ENCODE peak calls at places on chromosomes 7 and 10, in nine cellular contexts. I, O, U, B, Z, L, R, S and J are unnamed samples.

GRCh38 chr7:40579401-40579800 is 444.6 kb downstream of the SUGCT start:
- DNase-seq in I (peak), O (peak), U (no peak), B (peak), Z (no peak), L (no peak), R (no peak), S (no peak), J (peak)

GRCh38 chr7:111877931-111878330 is 315.6 kb upstream of the IMMP2L start:
- DNase-seq in I (no peak), O (no peak), U (no peak), B (no peak), Z (no peak), L (no peak), R (no peak), S (no peak), J (no peak)

GRCh38 chr10:130737622-130738021 is 573.9 kb downstream of the TCERG1L start:
- DNase-seq in I (no peak), O (peak), U (no peak), B (no peak), Z (no peak), L (no peak), R (no peak), S (no peak), J (no peak)

GRCh38 chr10:42990721-42991441 is 86.0 kb upstream of the RET start:
- DNase-seq in I (no peak), O (no peak), U (no peak), B (no peak), Z (peak), L (no peak), R (peak), S (no peak), J (no peak)

GRCh38 chr10:2979267-2979660 is 88.1 kb upstream of the PFKP start:
- DNase-seq in I (peak), O (peak), U (no peak), B (peak), Z (no peak), L (peak), R (no peak), S (no peak), J (peak)

GRCh38 chr10:119233123-119233820 is 25.9 kb downstream of the GRK5 start:
- DNase-seq in I (no peak), O (no peak), U (no peak), B (no peak), Z (no peak), L (peak), R (no peak), S (no peak), J (no peak)

GRCh38 chr7:121391686-121392085 is 4.4 kb downstream of the FAM3C start:
- DNase-seq in I (no peak), O (no peak), U (no peak), B (no peak), Z (no peak), L (no peak), R (no peak), S (no peak), J (no peak)

GRCh38 chr7:16428182-16428581 is 6.8 kb upstream of the CRPPA start:
- DNase-seq in I (no peak), O (no peak), U (no peak), B (no peak), Z (no peak), L (no peak), R (no peak), S (no peak), J (no peak)

GRCh38 chr10:119871881-119872609 is 598 bp downstream of the MCMBP start:
- DNase-seq in I (peak), O (peak), U (no peak), B (peak), Z (peak), L (peak), R (peak), S (no peak), J (peak)

GRCh38 chr10:26437637-26438461 is at the start of gene APBB1IP:
- DNase-seq in I (peak), O (no peak), U (no peak), B (peak), Z (no peak), L (peak), R (no peak), S (no peak), J (peak)

GRCh38 chr10:57759777-57760176 is 507.9 kb downstream of the IPMK start:
- DNase-seq in I (no peak), O (no peak), U (no peak), B (no peak), Z (no peak), L (no peak), R (no peak), S (no peak), J (no peak)

GRCh38 chr10:97584060-97584797 is at the start of gene HOGA1:
- DNase-seq in I (peak), O (peak), U (no peak), B (peak), Z (peak), L (peak), R (no peak), S (peak), J (peak)

GRCh38 chr7:78020874-78021249 is 222.3 kb downstream of the PHTF2 start:
- DNase-seq in I (peak), O (peak), U (no peak), B (peak), Z (no peak), L (no peak), R (no peak), S (no peak), J (peak)

GRCh38 chr10:61091531-61091930 is 147.5 kb upstream of the RHOBTB1 start:
- DNase-seq in I (no peak), O (no peak), U (no peak), B (no peak), Z (no peak), L (no peak), R (no peak), S (no peak), J (no peak)

GRCh38 chr7:64951250-64951848 is 39.5 kb downstream of the ZNF117 start:
- DNase-seq in I (peak), O (peak), U (peak), B (peak), Z (peak), L (peak), R (no peak), S (peak), J (peak)

GRCh38 chr7:69114374-69114773 is 483.9 kb upstream of the AUTS2 start:
- DNase-seq in I (no peak), O (no peak), U (no peak), B (peak), Z (no peak), L (no peak), R (no peak), S (no peak), J (no peak)

GRCh38 chr7:4185736-4186512 is 496.2 kb upstream of the FOXK1 start:
- DNase-seq in I (no peak), O (no peak), U (no peak), B (no peak), Z (no peak), L (no peak), R (no peak), S (no peak), J (no peak)

GRCh38 chr7:1742555-1743303 is 72.7 kb downstream of the ELFN1 start:
- DNase-seq in I (no peak), O (peak), U (no peak), B (peak), Z (peak), L (peak), R (peak), S (no peak), J (peak)

GRCh38 chr7:66800591-66800990 is 60.1 kb downstream of the RABGEF1 start:
- DNase-seq in I (no peak), O (no peak), U (no peak), B (no peak), Z (no peak), L (no peak), R (no peak), S (no peak), J (no peak)